ENCODE peak calls at places on chromosomes 13 and 19, in seven cellular contexts. R, D, V, O, F, B and U are unnamed samples.

GRCh38 chr19:35399948-35400772 is 29.3 kb downstream of the GPR42 start:
- DNase-seq in R (no peak), D (no peak), V (no peak), O (peak; percentile 1), F (no peak), B (no peak), U (no peak)

GRCh38 chr13:44437356-44438233 is 64.0 kb downstream of the SERP2 start:
- DNase-seq in R (no peak), D (no peak), V (peak; percentile 39), O (no peak), F (peak; percentile 40), B (no peak), U (no peak)

GRCh38 chr19:16088985-16089846 is 12.9 kb downstream of the TPM4 start:
- DNase-seq in R (no peak), D (no peak), V (no peak), O (no peak), F (no peak), B (no peak), U (no peak)

GRCh38 chr13:30341815-30342570 is 34.6 kb upstream of the KATNAL1 start:
- DNase-seq in R (no peak), D (peak; percentile 89), V (no peak), O (peak; percentile 67), F (peak; percentile 86), B (peak; percentile 89), U (peak; percentile 81)

GRCh38 chr13:47334173-47334572 is 437.3 kb upstream of the HTR2A start:
- DNase-seq in R (no peak), D (no peak), V (no peak), O (no peak), F (no peak), B (no peak), U (no peak)

GRCh38 chr13:66981912-66982311 is 248.2 kb downstream of the PCDH9 start:
- DNase-seq in R (no peak), D (no peak), V (no peak), O (no peak), F (no peak), B (no peak), U (no peak)

GRCh38 chr13:38866649-38867048 is 124.0 kb downstream of the STOML3 start:
- DNase-seq in R (no peak), D (no peak), V (no peak), O (no peak), F (no peak), B (no peak), U (no peak)

GRCh38 chr19:38979867-38980266 is 4.3 kb upstream of the FBXO17 start:
- DNase-seq in R (no peak), D (no peak), V (no peak), O (no peak), F (no peak), B (no peak), U (no peak)

GRCh38 chr13:98368019-98368418 is 190.9 kb upstream of the RNF113B start:
- DNase-seq in R (no peak), D (no peak), V (no peak), O (no peak), F (peak; percentile 24), B (no peak), U (no peak)

GRCh38 chr19:42105358-42105757 is 26.9 kb downstream of the POU2F2 start:
- DNase-seq in R (no peak), D (no peak), V (no peak), O (no peak), F (no peak), B (no peak), U (no peak)

GRCh38 chr13:97976551-97977375 is 23.3 kb downstream of the IPO5 start:
- DNase-seq in R (no peak), D (no peak), V (peak; percentile 35), O (no peak), F (no peak), B (no peak), U (peak; percentile 36)

GRCh38 chr19:40690699-40691420 is 409 bp upstream of the NUMBL start:
- DNase-seq in R (peak; percentile 76), D (peak; percentile 96), V (peak; percentile 88), O (peak; percentile 91), F (peak; percentile 77), B (peak; percentile 97), U (peak; percentile 95)

GRCh38 chr19:40745402-40745780 is 4.9 kb downstream of the ACTMAP start:
- DNase-seq in R (no peak), D (no peak), V (no peak), O (no peak), F (no peak), B (no peak), U (no peak)

GRCh38 chr19:3575260-3575741 is 2.6 kb downstream of the HMG20B start:
- DNase-seq in R (no peak), D (no peak), V (no peak), O (no peak), F (no peak), B (no peak), U (no peak)

GRCh38 chr13:103466761-103467160 is 400.5 kb upstream of the SLC10A2 start:
- DNase-seq in R (no peak), D (no peak), V (no peak), O (no peak), F (no peak), B (no peak), U (no peak)

GRCh38 chr19:41701401-41702075 is 6.9 kb upstream of the CEACAM5 start:
- DNase-seq in R (no peak), D (no peak), V (no peak), O (peak; percentile 31), F (no peak), B (no peak), U (no peak)

GRCh38 chr13:98406475-98406874 is 170.4 kb downstream of the STK24 start:
- DNase-seq in R (no peak), D (no peak), V (no peak), O (no peak), F (no peak), B (no peak), U (no peak)

GRCh38 chr13:29532136-29532535 is 63.4 kb downstream of the SLC7A1 start:
- DNase-seq in R (no peak), D (no peak), V (no peak), O (no peak), F (no peak), B (no peak), U (no peak)

GRCh38 chr13:66102864-66103263 is 1127.3 kb downstream of the PCDH9 start:
- DNase-seq in R (no peak), D (no peak), V (no peak), O (no peak), F (no peak), B (no peak), U (no peak)

GRCh38 chr19:46350758-46351159 is 3.9 kb downstream of the PPP5C start:
- DNase-seq in R (no peak), D (peak; percentile 61), V (no peak), O (no peak), F (no peak), B (no peak), U (no peak)

GRCh38 chr19:46609511-46610412 is 8.6 kb downstream of the CALM3 start:
- DNase-seq in R (no peak), D (peak; percentile 16), V (no peak), O (no peak), F (no peak), B (peak; percentile 13), U (no peak)

GRCh38 chr13:21997726-21998125 is 326.9 kb downstream of the FGF9 start:
- DNase-seq in R (no peak), D (no peak), V (no peak), O (no peak), F (no peak), B (no peak), U (no peak)

GRCh38 chr13:21060063-21060826 is 1.1 kb downstream of the LATS2 start:
- DNase-seq in R (no peak), D (peak; percentile 60), V (no peak), O (no peak), F (no peak), B (peak; percentile 63), U (peak; percentile 59)

GRCh38 chr13:50893211-50893852 is 16.3 kb upstream of the RNASEH2B start:
- DNase-seq in R (no peak), D (no peak), V (peak; percentile 80), O (no peak), F (no peak), B (no peak), U (no peak)

GRCh38 chr19:46383846-46384245 is 29.5 kb downstream of the CCDC8 start:
- DNase-seq in R (no peak), D (no peak), V (no peak), O (peak; percentile 34), F (no peak), B (no peak), U (no peak)

DNA sequence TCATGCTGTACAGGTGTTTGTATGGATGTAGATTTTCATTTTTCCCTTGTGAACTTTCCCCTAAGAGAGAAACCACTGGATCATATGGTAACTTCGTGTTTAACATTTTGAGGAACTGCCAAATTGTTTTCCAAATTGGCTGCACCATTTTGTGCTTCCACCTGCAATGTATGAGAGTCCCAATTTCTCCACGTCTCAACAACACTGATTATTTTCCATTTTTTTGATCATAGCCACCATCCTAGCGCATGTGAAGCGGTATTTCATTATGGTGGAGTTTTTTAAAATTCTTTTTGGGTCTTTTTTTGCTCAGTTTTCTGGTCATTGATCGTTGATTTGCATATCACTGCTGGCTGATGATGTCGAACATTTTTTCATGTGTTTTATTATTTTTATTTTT is 5.0 kb downstream of the NDUFA13 start:
- DNase-seq in R (no peak), D (no peak), V (no peak), O (no peak), F (no peak), B (no peak), U (no peak)
- H3K27ac ChIP-seq in R (no peak overlapping the region), D (no peak overlapping the region), V (no peak overlapping the region), O (no peak overlapping the region), F (no peak overlapping the region), B (no peak overlapping the region), U (no peak overlapping the region)

GRCh38 chr13:71285700-71286099 is 581.3 kb downstream of the DACH1 start:
- DNase-seq in R (no peak), D (no peak), V (no peak), O (no peak), F (no peak), B (no peak), U (no peak)
- TF ChIP-seq CTCF in R (no peak), D (peak; percentile 18), V (peak; percentile 8), O (no peak), F (no peak), B (peak; percentile 45), U (peak; percentile 44)

DNA sequence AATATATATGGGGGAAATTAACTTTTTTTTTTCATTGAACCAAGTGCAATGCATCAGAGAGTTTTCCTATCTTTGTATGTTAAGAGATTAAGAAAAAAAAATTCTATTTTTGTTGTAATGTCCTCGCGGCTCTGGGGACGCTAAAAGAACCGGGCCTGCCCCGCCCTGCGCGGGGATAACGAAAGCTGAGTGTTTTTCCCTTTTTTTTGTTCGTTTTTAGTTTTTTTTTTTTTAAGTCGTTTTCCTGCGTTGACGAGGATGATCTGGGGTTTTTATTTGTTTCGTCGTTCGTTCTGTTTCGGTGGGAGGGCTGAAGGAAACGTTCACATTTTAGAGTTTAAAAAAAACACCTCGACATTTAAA is 5.7 kb downstream of the LYL1 start:
- DNase-seq in R (no peak), D (no peak), V (no peak), O (no peak), F (no peak), B (no peak), U (no peak)
- H3K4me3 ChIP-seq in R (no peak overlapping the region), D (peak overlapping the region; percentile 53), V (no peak overlapping the region), O (no peak overlapping the region), F (no peak overlapping the region), B (peak overlapping the region; percentile 70), U (peak overlapping the region; percentile 61)

DNA sequence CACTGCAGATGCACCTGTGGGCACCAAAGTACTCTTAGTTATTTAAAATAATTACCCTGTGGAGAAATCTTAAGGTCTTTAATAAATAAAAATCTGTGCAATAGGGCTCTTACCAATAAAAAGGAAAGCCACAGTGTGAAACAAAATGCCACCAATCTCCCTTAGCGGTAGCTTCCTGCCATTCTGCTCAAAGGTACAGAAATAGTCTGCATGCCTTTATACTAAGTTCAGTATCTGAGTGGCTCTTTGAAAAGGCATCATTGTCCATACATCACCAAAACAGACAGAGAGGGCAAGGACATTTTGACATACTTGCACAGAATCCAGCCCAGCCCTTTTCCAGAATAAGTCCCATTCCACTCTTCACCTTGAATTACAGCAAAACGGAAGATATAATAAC is 161.0 kb downstream of the KLF12 start:
- DNase-seq in R (no peak), D (no peak), V (no peak), O (no peak), F (no peak), B (no peak), U (no peak)
- H3K27ac ChIP-seq in R (no peak overlapping the region), D (no peak overlapping the region), V (no peak overlapping the region), O (no peak overlapping the region), F (no peak overlapping the region), B (peak overlapping the region; percentile 48), U (no peak overlapping the region)